ENCODE peak calls at places on chromosomes 1 and 21, in four cellular contexts. X is psoas muscle, U is lower lobe of right lung, G is thyroid gland. F is an unnamed sample.
A peak's percentile ranks its signal among the peaks of the same experiment; 100 is the strongest.

GRCh38 chr1:2476066-2476999 is at the start of gene PLCH2:
- DNase-seq in G (no peak), X (no peak), U (no peak), F (no peak)

GRCh38 chr1:173476664-173477285 is 360 bp upstream of the PRDX6 start:
- DNase-seq in U (peak; percentile 96), G (peak; percentile 91), X (peak; percentile 97), F (peak; percentile 96)

GRCh38 chr1:161182214-161182613 is 4.9 kb upstream of the B4GALT3 start:
- DNase-seq in G (no peak), U (no peak), X (peak; percentile 3), F (peak; percentile 89)

GRCh38 chr1:243942196-243943150 is 92.4 kb upstream of the AKT3 start:
- DNase-seq in X (no peak), G (no peak), U (no peak), F (no peak)

GRCh38 chr1:97740891-97741290 is 179.9 kb downstream of the DPYD start:
- DNase-seq in G (no peak), X (no peak), U (no peak), F (no peak)

GRCh38 chr1:161307230-161307768 is 2.5 kb downstream of the MPZ start:
- DNase-seq in U (peak; percentile 51), X (no peak), G (no peak), F (peak; percentile 38)

GRCh38 chr1:11893907-11894251 is 32.3 kb downstream of the KIAA2013 start:
- DNase-seq in G (peak; percentile 77), X (peak; percentile 85), U (peak; percentile 77), F (peak; percentile 67)

GRCh38 chr1:14297356-14297755 is 301.1 kb upstream of the KAZN start:
- DNase-seq in U (no peak), X (no peak), G (no peak), F (no peak)

GRCh38 chr1:183567584-183567983 is 22.7 kb downstream of the NCF2 start:
- DNase-seq in X (no peak), G (peak; percentile 50), U (peak; percentile 80), F (peak; percentile 38)

GRCh38 chr1:226903819-226904710 is 33.6 kb downstream of the PSEN2 start:
- DNase-seq in U (no peak), X (no peak), G (no peak), F (no peak)

GRCh38 chr1:3027611-3028371 is 6.5 kb downstream of the ACTRT2 start:
- DNase-seq in U (no peak), X (peak; percentile 41), G (no peak), F (no peak)

GRCh38 chr1:166132496-166132895 is 34.3 kb downstream of the FAM78B start:
- DNase-seq in X (no peak), G (no peak), U (no peak), F (no peak)

GRCh38 chr1:32681501-32681900 is 21.1 kb downstream of the SYNC start:
- DNase-seq in U (no peak), G (peak; percentile 53), X (no peak), F (no peak)

GRCh38 chr1:29711582-29712274 is 475.4 kb downstream of the PTPRU start:
- DNase-seq in G (no peak), X (no peak), U (no peak), F (peak; percentile 56)

GRCh38 chr1:29712275-29712633 is 475.9 kb downstream of the PTPRU start:
- DNase-seq in G (no peak), U (no peak), X (no peak), F (no peak)

GRCh38 chr1:29712801-29713200 is 476.5 kb downstream of the PTPRU start:
- DNase-seq in U (no peak), G (no peak), X (no peak), F (no peak)

GRCh38 chr1:29716306-29716705 is 480.0 kb downstream of the PTPRU start:
- DNase-seq in X (no peak), U (no peak), G (no peak), F (no peak)

DNA sequence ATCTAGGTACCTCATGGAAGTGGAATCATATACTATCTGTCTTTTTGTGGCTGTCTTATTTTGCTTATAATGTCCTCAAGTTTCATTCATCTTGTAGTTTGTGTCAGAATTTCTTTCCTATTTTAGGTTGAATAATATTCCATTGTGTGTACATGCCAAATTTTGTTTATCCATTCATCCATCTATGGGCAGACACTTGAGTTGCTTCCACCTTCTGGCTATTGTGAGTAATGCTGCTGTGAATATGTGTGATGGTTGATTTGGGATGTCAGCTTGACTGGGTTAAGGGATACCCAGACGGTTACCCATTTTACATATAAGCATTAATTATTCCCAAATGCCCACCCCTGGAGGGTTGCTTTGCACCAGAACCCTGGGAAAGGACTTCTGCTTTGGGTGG is 477.5 kb downstream of the PTPRU start:
- DNase-seq in G (no peak), U (no peak), X (no peak), F (no peak)
- TF ChIP-seq CTCF in G (no peak), U (no peak), X (peak; percentile 11), F (no peak)

GRCh38 chr1:244945109-244945671 is 80.8 kb upstream of the HNRNPU start:
- DNase-seq in U (no peak), X (no peak), G (no peak), F (peak; percentile 85)

GRCh38 chr1:244952280-244952933 is 88.1 kb upstream of the HNRNPU start:
- DNase-seq in U (no peak), X (no peak), G (no peak), F (no peak)

GRCh38 chr1:244952940-244953339 is 88.6 kb upstream of the HNRNPU start:
- DNase-seq in X (no peak), U (no peak), G (no peak), F (peak; percentile 22)

GRCh38 chr1:244953865-244954264 is 89.5 kb upstream of the HNRNPU start:
- DNase-seq in U (no peak), X (no peak), G (no peak), F (no peak)

GRCh38 chr1:244948416-244948815 is 84.1 kb upstream of the HNRNPU start:
- DNase-seq in X (no peak), G (no peak), U (no peak), F (no peak)
- H3K4me3 ChIP-seq in X (no peak overlapping the region), G (no peak overlapping the region), U (no peak overlapping the region), F (no peak overlapping the region)

GRCh38 chr1:164876717-164877116 is 317.7 kb downstream of the PBX1 start:
- DNase-seq in X (no peak), U (no peak), G (no peak), F (no peak)

GRCh38 chr1:164875518-164875917 is 316.5 kb downstream of the PBX1 start:
- DNase-seq in X (no peak), G (no peak), U (no peak), F (no peak)

GRCh38 chr1:164880199-164880598 is 321.2 kb downstream of the PBX1 start:
- DNase-seq in X (no peak), G (no peak), U (no peak), F (no peak)

GRCh38 chr1:164885311-164885710 is 326.3 kb downstream of the PBX1 start:
- DNase-seq in U (no peak), X (no peak), G (no peak), F (no peak)

GRCh38 chr1:164880644-164881043 is 321.7 kb downstream of the PBX1 start:
- DNase-seq in U (no peak), X (no peak), G (no peak), F (no peak)
- TF ChIP-seq CTCF in U (no peak), X (no peak), G (no peak), F (no peak)

GRCh38 chr1:21439721-21440629 is at the start of gene NBPF3:
- DNase-seq in G (peak; percentile 91), X (peak; percentile 93), U (peak; percentile 93), F (peak; percentile 87)
- H3K4me3 ChIP-seq in G (peak within 1 kb of the TSS; percentile 79), X (peak within 1 kb of the TSS; percentile 69), U (peak within 1 kb of the TSS; percentile 72), F (peak within 1 kb of the TSS; percentile 40)

DNA sequence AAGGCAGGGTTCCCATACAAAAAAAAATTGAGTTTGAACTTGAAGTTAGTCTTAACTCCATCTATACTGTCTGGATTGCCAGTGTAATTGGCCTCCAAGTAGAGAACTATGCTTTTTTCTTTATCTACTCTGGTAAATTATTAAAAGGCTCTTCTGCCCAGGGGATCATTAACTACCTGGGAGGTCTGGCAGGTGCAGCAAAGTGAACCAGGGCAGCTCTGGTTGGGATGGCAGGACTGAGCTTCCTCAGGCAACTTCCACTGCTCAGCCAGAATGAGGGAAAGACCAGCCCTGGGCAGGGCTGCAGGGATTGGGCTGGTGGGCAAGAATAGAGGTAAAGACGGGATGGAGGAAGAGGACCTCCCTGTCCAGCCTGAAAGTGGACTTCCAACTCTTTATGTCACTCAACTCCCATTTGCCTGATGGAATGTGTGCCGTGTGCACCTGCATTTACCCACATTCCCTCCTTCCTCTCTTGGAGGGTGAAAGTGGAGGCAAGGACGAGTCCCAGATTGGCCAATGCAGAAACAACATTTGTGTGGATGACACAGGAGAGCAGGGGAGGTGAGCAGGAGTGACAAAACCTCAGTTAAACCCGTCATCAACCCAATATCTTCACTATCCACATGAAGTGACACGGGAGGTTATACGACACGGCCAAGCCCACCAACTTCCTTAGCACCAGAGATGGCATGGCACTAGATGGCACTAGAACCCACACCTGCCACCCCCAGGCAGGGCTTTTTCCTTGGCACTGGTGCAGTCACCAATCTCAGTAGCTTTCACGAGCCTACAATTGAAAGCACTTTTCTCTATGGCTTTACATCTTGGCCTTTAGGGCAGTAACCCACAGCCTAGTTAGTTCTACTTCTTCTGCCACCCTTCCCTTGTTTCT is 25.2 kb downstream of the CCN1 start:
- DNase-seq in U (no peak), G (peak; percentile 32), X (no peak), F (no peak)
- TF ChIP-seq CTCF in U (no peak), G (no peak), X (no peak), F (no peak)

GRCh38 chr1:29209173-29209572 is 21.6 kb downstream of the MECR start:
- DNase-seq in U (no peak), X (no peak), G (no peak), F (no peak)
- H3K4me3 ChIP-seq in U (no peak overlapping the region), X (no peak overlapping the region), G (no peak overlapping the region), F (no peak overlapping the region)

DNA sequence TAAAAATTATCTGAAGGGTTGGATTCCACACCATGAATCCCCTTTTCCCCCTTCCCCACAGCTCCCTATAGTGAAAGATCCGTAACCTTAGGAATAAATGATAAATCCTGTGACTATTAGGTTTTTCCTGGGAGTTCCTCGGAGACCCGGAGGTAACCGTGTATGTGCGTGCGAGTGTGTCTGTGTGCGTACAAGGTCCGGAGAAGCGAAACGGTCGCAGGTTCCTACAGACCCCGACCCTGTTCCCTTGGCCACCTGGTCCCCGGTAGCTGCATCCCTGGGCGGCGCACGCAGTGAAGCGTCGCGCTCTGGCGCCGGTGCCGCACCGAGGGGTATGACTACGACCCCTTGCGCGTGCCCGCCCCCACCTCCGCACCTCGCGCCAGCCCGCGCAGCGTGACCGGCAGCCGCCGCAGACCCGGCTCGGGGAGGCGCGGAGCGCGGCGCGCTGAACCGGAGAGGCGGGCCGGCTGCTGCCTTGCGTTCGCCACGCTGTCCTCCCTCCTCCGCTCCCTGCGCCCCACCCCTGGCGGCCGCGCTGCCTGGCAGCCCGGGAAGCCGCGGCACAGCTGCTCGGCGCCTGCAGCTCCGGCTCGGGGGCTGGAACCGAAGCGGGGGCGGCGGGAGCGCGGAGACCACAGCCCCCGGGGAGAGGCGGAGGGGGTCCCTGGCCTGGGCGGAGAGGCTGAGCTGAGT is at the start of gene AK5:
- DNase-seq in U (peak; percentile 41), G (peak; percentile 54), X (peak; percentile 51), F (peak; percentile 9)
- TF ChIP-seq CTCF in U (no peak), G (no peak), X (no peak), F (no peak)

GRCh38 chr21:37561941-37562919 is 195.7 kb downstream of the DYRK1A start:
- DNase-seq in X (no peak), U (no peak), G (no peak), F (no peak)
- H3K4me3 ChIP-seq in X (peak overlapping the region; percentile 87), U (no peak overlapping the region), G (no peak overlapping the region), F (no peak overlapping the region)